ENCODE peak calls at places on chromosomes 11 and 22, in seven cellular contexts. One of them, this sample, is unnamed.

GRCh38 chr11:65438257-65439151 is 15.9 kb downstream of the NEAT1 start:
- DNase-seq in endothelial cell: no peak
- DNase-seq in colonic mucosa: no peak
- DNase-seq in GM04504: no peak
- DNase-seq in MV-4-11: no peak
- DNase-seq in astrocyte: no peak
- DNase-seq in fibroblast of villous mesenchyme: peak
- DNase-seq in this sample: no peak

GRCh38 chr22:29636751-29637150 is 33.3 kb downstream of the NF2 start:
- DNase-seq in colonic mucosa: no peak
- DNase-seq in GM04504: no peak
- DNase-seq in fibroblast of villous mesenchyme: no peak
- DNase-seq in astrocyte: peak
- DNase-seq in endothelial cell: peak
- DNase-seq in MV-4-11: no peak
- DNase-seq in this sample: no peak

GRCh38 chr11:86722041-86722440 is 49.6 kb upstream of the ME3 start:
- DNase-seq in colonic mucosa: no peak
- DNase-seq in astrocyte: peak
- DNase-seq in GM04504: peak
- DNase-seq in endothelial cell: no peak
- DNase-seq in fibroblast of villous mesenchyme: peak
- DNase-seq in MV-4-11: no peak
- DNase-seq in this sample: no peak

GRCh38 chr22:29219881-29220670 is 14.4 kb downstream of the EMID1 start:
- DNase-seq in astrocyte: no peak
- DNase-seq in MV-4-11: no peak
- DNase-seq in colonic mucosa: no peak
- DNase-seq in fibroblast of villous mesenchyme: no peak
- DNase-seq in GM04504: no peak
- DNase-seq in endothelial cell: no peak
- DNase-seq in this sample: peak

GRCh38 chr22:38699784-38700183 is 959 bp downstream of the JOSD1 start:
- DNase-seq in endothelial cell: no peak
- DNase-seq in colonic mucosa: peak
- DNase-seq in GM04504: no peak
- DNase-seq in astrocyte: peak
- DNase-seq in fibroblast of villous mesenchyme: peak
- DNase-seq in MV-4-11: no peak
- DNase-seq in this sample: no peak

GRCh38 chr11:126561327-126561893 is 205.9 kb downstream of the ST3GAL4 start:
- DNase-seq in colonic mucosa: peak
- DNase-seq in endothelial cell: peak
- DNase-seq in GM04504: peak
- DNase-seq in fibroblast of villous mesenchyme: peak
- DNase-seq in astrocyte: peak
- DNase-seq in MV-4-11: peak
- DNase-seq in this sample: peak

GRCh38 chr22:42626951-42627625 is 12.4 kb upstream of the POLDIP3 start:
- DNase-seq in endothelial cell: no peak
- DNase-seq in astrocyte: no peak
- DNase-seq in fibroblast of villous mesenchyme: no peak
- DNase-seq in GM04504: no peak
- DNase-seq in colonic mucosa: no peak
- DNase-seq in MV-4-11: no peak
- DNase-seq in this sample: no peak

GRCh38 chr22:31102441-31103081 is 4.8 kb downstream of the SELENOM start:
- DNase-seq in colonic mucosa: peak
- DNase-seq in GM04504: peak
- DNase-seq in MV-4-11: peak
- DNase-seq in endothelial cell: no peak
- DNase-seq in fibroblast of villous mesenchyme: peak
- DNase-seq in astrocyte: peak
- DNase-seq in this sample: no peak

GRCh38 chr11:68735626-68736025 is 15.7 kb downstream of the TESMIN start:
- DNase-seq in astrocyte: no peak
- DNase-seq in endothelial cell: no peak
- DNase-seq in MV-4-11: peak
- DNase-seq in GM04504: no peak
- DNase-seq in fibroblast of villous mesenchyme: no peak
- DNase-seq in colonic mucosa: no peak
- DNase-seq in this sample: no peak

GRCh38 chr11:123754101-123754568 is at the start of gene OR6X1:
- DNase-seq in astrocyte: no peak
- DNase-seq in MV-4-11: no peak
- DNase-seq in endothelial cell: no peak
- DNase-seq in colonic mucosa: no peak
- DNase-seq in fibroblast of villous mesenchyme: no peak
- DNase-seq in GM04504: no peak
- DNase-seq in this sample: no peak

GRCh38 chr11:102138223-102138622 is 28.0 kb downstream of the YAP1 start:
- DNase-seq in astrocyte: no peak
- DNase-seq in fibroblast of villous mesenchyme: no peak
- DNase-seq in GM04504: no peak
- DNase-seq in colonic mucosa: no peak
- DNase-seq in endothelial cell: no peak
- DNase-seq in MV-4-11: no peak
- DNase-seq in this sample: no peak

GRCh38 chr22:40498454-40499186 is 128.2 kb downstream of the SGSM3 start:
- DNase-seq in astrocyte: peak
- DNase-seq in fibroblast of villous mesenchyme: peak
- DNase-seq in colonic mucosa: no peak
- DNase-seq in endothelial cell: no peak
- DNase-seq in GM04504: peak
- DNase-seq in MV-4-11: no peak
- DNase-seq in this sample: peak

GRCh38 chr22:28917747-28918543 is 34.6 kb downstream of the ZNRF3 start:
- DNase-seq in colonic mucosa: peak
- DNase-seq in GM04504: no peak
- DNase-seq in astrocyte: peak
- DNase-seq in MV-4-11: peak
- DNase-seq in fibroblast of villous mesenchyme: peak
- DNase-seq in endothelial cell: peak
- DNase-seq in this sample: peak

GRCh38 chr11:132715041-132715440 is 817.3 kb downstream of the OPCML start:
- DNase-seq in GM04504: no peak
- DNase-seq in fibroblast of villous mesenchyme: no peak
- DNase-seq in endothelial cell: no peak
- DNase-seq in MV-4-11: no peak
- DNase-seq in colonic mucosa: no peak
- DNase-seq in astrocyte: peak
- DNase-seq in this sample: no peak

GRCh38 chr22:40081662-40082061 is 86.9 kb downstream of the FAM83F start:
- DNase-seq in astrocyte: no peak
- DNase-seq in endothelial cell: no peak
- DNase-seq in GM04504: no peak
- DNase-seq in colonic mucosa: no peak
- DNase-seq in MV-4-11: no peak
- DNase-seq in fibroblast of villous mesenchyme: no peak
- DNase-seq in this sample: no peak

GRCh38 chr11:64180871-64181270 is 5.1 kb upstream of the STIP1 start:
- DNase-seq in MV-4-11: no peak
- DNase-seq in fibroblast of villous mesenchyme: peak
- DNase-seq in endothelial cell: no peak
- DNase-seq in astrocyte: no peak
- DNase-seq in colonic mucosa: no peak
- DNase-seq in GM04504: no peak
- DNase-seq in this sample: no peak